ENCODE peak calls at places on chromosome 17, in six cellular contexts. A, M, J, K, E and T are unnamed samples. For H3K4me1 and H3K36me3, the result is how much of the 10 kb centered on the place peaks cover.

GRCh38 chr17:8222380-8222629 is 11.9 kb upstream of the AURKB start:
- DNase-seq in K (no peak), J (peak), E (no peak), A (no peak), M (no peak), T (no peak)

GRCh38 chr17:44105483-44105882 is 18.0 kb downstream of the HDAC5 start:
- DNase-seq in E (no peak), A (no peak), J (no peak), M (no peak), K (no peak), T (no peak)

GRCh38 chr17:81049372-81049911 is 14.5 kb downstream of the BAIAP2 start:
- DNase-seq in M (no peak), J (no peak), K (no peak), E (no peak), A (no peak), T (no peak)

GRCh38 chr17:39943702-39944392 is 16.3 kb downstream of the LRRC3C start:
- DNase-seq in E (no peak), A (no peak), M (no peak), J (no peak), K (no peak), T (no peak)

GRCh38 chr17:17139972-17140589 is 66.1 kb downstream of the PLD6 start:
- DNase-seq in A (no peak), J (no peak), E (no peak), M (no peak), K (no peak), T (no peak)

GRCh38 chr17:72416054-72416691 is 295.4 kb downstream of the SOX9 start:
- DNase-seq in M (no peak), J (no peak), A (no peak), E (no peak), K (no peak), T (no peak)

GRCh38 chr17:7747586-7747985 is 30.0 kb downstream of the DNAH2 start:
- DNase-seq in A (no peak), K (no peak), J (no peak), E (no peak), M (no peak), T (no peak)

GRCh38 chr17:12522743-12523181 is 142.9 kb upstream of the MYOCD start:
- DNase-seq in E (no peak), M (peak), J (no peak), A (no peak), K (no peak), T (peak)

GRCh38 chr17:17989618-17990017 is 17.0 kb downstream of the DRC3 start:
- DNase-seq in J (no peak), A (no peak), K (no peak), M (no peak), E (no peak), T (no peak)

GRCh38 chr17:47315451-47316266 is 8.1 kb upstream of the EFCAB13 start:
- DNase-seq in K (peak), J (peak), E (no peak), A (peak), M (peak), T (peak)

GRCh38 chr17:38656959-38657823 is 17.6 kb downstream of the EPOP start:
- DNase-seq in A (peak), K (no peak), M (peak), J (no peak), E (no peak), T (no peak)

GRCh38 chr17:80455328-80455710 is 21.1 kb downstream of the NPTX1 start:
- DNase-seq in J (peak), A (peak), K (peak), M (no peak), E (no peak), T (peak)

GRCh38 chr17:35731239-35731931 is at the start of gene RASL10B:
- DNase-seq in J (no peak), K (peak), M (no peak), A (peak), E (no peak), T (peak)

GRCh38 chr17:7184647-7185046 is 5.5 kb upstream of the ASGR1 start:
- DNase-seq in E (no peak), M (no peak), A (no peak), J (no peak), K (no peak), T (no peak)

GRCh38 chr17:27473748-27474609 is 17.7 kb downstream of the KSR1 start:
- DNase-seq in E (no peak), M (no peak), J (no peak), A (peak), K (peak), T (no peak)

GRCh38 chr17:10151667-10152496 is 46.5 kb downstream of the GAS7 start:
- DNase-seq in K (no peak), M (peak), A (peak), J (no peak), E (peak), T (no peak)

GRCh38 chr17:40958086-40958953 is 8.4 kb downstream of the KRT39 start:
- DNase-seq in J (no peak), E (no peak), M (peak), K (no peak), A (peak), T (no peak)

GRCh38 chr17:74746922-74747321 is 1.5 kb upstream of the NHERF1 start:
- DNase-seq in E (no peak), K (no peak), M (no peak), J (no peak), A (peak), T (no peak)

GRCh38 chr17:75826561-75827290 is 17.5 kb downstream of the UNC13D start:
- DNase-seq in E (no peak), M (no peak), A (no peak), K (no peak), J (no peak), T (no peak)

GRCh38 chr17:16449121-16449570 is 33.8 kb downstream of the TRPV2 start:
- DNase-seq in M (no peak), K (no peak), J (no peak), A (no peak), E (no peak), T (no peak)

GRCh38 chr17:66348605-66349165 is 46.3 kb downstream of the PRKCA start:
- DNase-seq in J (peak), K (peak), A (peak), E (no peak), M (peak), T (no peak)

GRCh38 chr17:47733047-47733413 is at the start of gene TBX21:
- DNase-seq in K (peak), A (peak), J (peak), M (peak), E (peak), T (peak)

GRCh38 chr17:36008998-36009665 is 7.8 kb upstream of the CCL15 start:
- DNase-seq in M (peak), J (no peak), E (no peak), A (no peak), K (no peak), T (no peak)

GRCh38 chr17:18992454-18993130 is 12.0 kb downstream of the FAM83G start:
- DNase-seq in A (no peak), E (no peak), J (no peak), K (no peak), M (no peak), T (no peak)

GRCh38 chr17:38663125-38663751 is 11.5 kb downstream of the EPOP start:
- DNase-seq in K (no peak), M (peak), E (no peak), J (peak), A (peak), T (peak)

GRCh38 chr17:7313028-7313889 is 1.9 kb downstream of the GPS2 start:
- DNase-seq in E (no peak), J (no peak), M (no peak), K (no peak), A (no peak), T (no peak)

GRCh38 chr17:1727258-1727789 is 2.8 kb downstream of the WDR81 start:
- DNase-seq in M (no peak), J (no peak), E (no peak), K (peak), A (no peak), T (no peak)

GRCh38 chr17:78823282-78824046 is 17.1 kb downstream of the USP36 start:
- DNase-seq in J (no peak), E (no peak), K (no peak), A (no peak), M (no peak), T (no peak)
- TF ChIP-seq CTCF in J (peak), E (no peak), K (no peak), A (no peak), M (no peak), T (no peak)

DNA sequence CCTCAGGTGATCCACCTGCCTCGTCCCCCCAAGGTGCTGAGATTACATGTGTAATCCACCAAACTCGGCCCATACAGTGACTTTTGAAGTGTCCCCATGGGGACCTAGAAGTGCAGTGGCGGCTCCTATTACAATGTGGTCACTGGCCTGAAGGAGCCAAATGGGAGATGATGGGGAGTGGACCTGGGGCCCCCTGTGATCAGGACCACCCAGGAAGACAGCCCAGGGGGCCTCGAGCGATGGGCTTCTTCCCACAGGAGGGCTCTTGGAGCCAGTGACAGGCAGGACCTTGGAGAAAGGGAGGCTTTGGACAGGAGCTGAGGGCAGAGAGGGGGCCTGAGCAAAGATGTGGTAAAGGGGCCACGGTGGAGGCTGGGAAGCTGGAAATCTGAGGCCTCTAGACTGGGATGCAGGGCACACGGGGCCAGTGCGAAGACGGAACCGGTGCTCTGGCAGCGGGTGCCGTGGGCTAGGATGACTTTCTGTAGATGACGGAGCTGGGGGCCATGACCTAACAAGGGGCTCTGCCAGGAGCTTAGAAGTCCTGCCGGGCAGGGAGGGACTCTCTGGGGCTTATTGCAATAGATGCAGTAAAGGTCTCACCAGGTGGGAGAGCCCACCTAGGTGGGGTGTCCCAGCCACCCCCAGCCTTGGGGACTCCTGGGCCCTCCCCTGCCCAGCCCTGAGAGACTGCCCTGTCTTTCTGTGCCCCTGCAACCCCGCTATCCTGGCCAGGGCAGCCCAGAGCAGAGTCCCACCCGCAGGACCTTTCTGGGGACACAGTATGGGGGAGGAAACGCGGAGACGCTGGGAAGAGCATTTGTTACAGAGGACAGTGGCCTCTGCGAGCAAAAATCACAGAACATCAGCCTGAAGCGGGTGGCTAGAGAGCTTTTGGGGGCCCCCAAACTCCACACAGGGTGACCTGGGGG is 2.7 kb upstream of the C17orf99 start:
- DNase-seq in J (no peak), A (no peak), K (no peak), M (no peak), E (no peak), T (no peak)
- H3K4me1 ChIP-seq in J (half or more), A (half or more), K (under half), M (under half), E (under half), T (under half)

DNA sequence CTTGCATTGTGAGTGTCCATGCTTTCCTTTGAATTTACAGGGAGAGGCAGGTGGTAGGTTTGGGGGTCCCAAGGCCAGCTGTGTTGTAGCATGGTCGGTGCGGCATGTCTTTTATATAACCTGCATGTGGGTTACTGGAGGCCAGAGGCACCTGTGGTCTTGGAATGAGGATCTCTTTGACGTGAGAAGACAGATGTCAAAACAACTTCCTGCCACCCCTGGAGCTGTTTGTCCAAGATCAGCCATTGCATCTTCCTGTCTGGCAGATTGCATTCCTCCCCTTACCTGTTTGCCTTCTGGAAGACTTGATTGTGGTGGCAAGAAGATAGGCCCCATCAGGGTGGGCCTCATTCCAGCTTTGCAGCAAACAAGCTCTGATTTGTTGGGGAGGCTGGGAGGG is 175.1 kb downstream of the MSI2 start:
- DNase-seq in M (no peak), E (no peak), J (no peak), K (no peak), A (no peak), T (no peak)
- H3K36me3 ChIP-seq in M (under half), E (under half), J (under half), K (under half), A (under half), T (under half)

GRCh38 chr17:42795465-42795864 is 3.0 kb downstream of the COA3 start:
- DNase-seq in M (peak), E (no peak), J (no peak), K (no peak), A (no peak), T (no peak)
- TF ChIP-seq CTCF in M (no peak), E (no peak), J (no peak), K (no peak), A (no peak), T (no peak)

DNA sequence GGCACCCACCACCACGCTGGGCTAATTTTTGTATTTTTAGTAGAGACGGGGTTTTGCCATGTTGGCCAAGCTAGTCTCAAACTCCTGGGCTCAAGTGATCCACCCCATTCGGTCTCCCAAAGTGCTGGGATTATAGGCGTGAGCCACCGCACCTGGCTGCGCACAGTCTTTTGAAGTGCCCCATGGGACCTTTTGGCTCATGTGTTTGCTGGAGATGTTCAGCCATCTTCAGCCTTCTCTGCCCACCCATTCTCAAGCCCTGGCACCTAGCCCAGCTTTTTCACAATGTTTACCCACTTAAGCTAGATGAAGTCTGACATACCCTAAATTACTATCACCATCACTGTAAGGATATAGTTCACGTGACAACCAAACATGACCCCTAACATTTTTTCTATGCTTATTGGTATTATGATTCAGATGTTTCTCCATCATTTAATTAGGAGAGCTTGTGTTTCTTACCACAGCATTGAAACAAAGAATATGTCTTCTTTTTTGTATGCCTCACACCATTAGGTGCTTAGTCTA is 32.3 kb downstream of the PECAM1 start:
- DNase-seq in J (no peak), K (no peak), M (no peak), E (no peak), A (no peak), T (no peak)
- H3K4me1 ChIP-seq in J (under half), K (under half), M (under half), E (under half), A (under half), T (under half)

GRCh38 chr17:56943505-56944125 is 17.2 kb downstream of the COIL start:
- DNase-seq in A (no peak), E (no peak), K (no peak), M (no peak), J (no peak), T (no peak)
- H3K36me3 ChIP-seq in A (under half), E (half or more), K (under half), M (under half), J (half or more), T (under half)

GRCh38 chr17:83024205-83024971 is 55.0 kb upstream of the METRNL start:
- DNase-seq in M (no peak), K (no peak), E (no peak), J (no peak), A (no peak), T (no peak)
- TF ChIP-seq CTCF in M (no peak), K (no peak), E (no peak), J (no peak), A (no peak), T (no peak)